ENCODE peak calls at places on chromosomes 12 and 14, in four cellular contexts. C is foreskin fibroblast, U is neural progenitor cell, Q is suprapubic skin. O is an unnamed sample.

GRCh38 chr14:96225745-96226151 is 21.1 kb downstream of the BDKRB2 start:
- DNase-seq in C (no peak), U (peak), Q (peak), O (peak)

GRCh38 chr14:101508196-101508947 is 52.9 kb upstream of the DIO3 start:
- DNase-seq in C (no peak), U (no peak), Q (peak), O (no peak)

GRCh38 chr14:91693342-91693741 is 38.5 kb downstream of the CATSPERB start:
- DNase-seq in C (peak), U (no peak), Q (no peak), O (no peak)

GRCh38 chr12:25438638-25439037 is 114.4 kb downstream of the LMNTD1 start:
- DNase-seq in C (peak), U (no peak), Q (no peak), O (no peak)

GRCh38 chr12:115752913-115753726 is 524.4 kb downstream of the MED13L start:
- DNase-seq in C (peak), U (peak), Q (no peak), O (peak)

GRCh38 chr14:91282954-91283645 is 38.6 kb upstream of the GPR68 start:
- DNase-seq in C (no peak), U (no peak), Q (no peak), O (no peak)

GRCh38 chr12:50050119-50050385 is 7.3 kb upstream of the ASIC1 start:
- DNase-seq in C (no peak), U (no peak), Q (no peak), O (no peak)

GRCh38 chr12:132173135-132174014 is 29.1 kb downstream of the NOC4L start:
- DNase-seq in C (no peak), U (no peak), Q (no peak), O (no peak)

GRCh38 chr14:91387135-91387849 is 30.3 kb downstream of the CCDC88C start:
- DNase-seq in C (no peak), U (no peak), Q (no peak), O (no peak)

GRCh38 chr12:122003646-122004611 is 17.8 kb upstream of the BCL7A start:
- DNase-seq in C (no peak), U (no peak), Q (no peak), O (no peak)

GRCh38 chr12:123164710-123165261 is 13.9 kb upstream of the PITPNM2 start:
- DNase-seq in C (no peak), U (no peak), Q (no peak), O (no peak)

GRCh38 chr12:14384783-14385638 is 19.5 kb downstream of the ATF7IP start:
- DNase-seq in C (peak), U (peak), Q (no peak), O (peak)

GRCh38 chr12:6335451-6336078 is 6.3 kb downstream of the TNFRSF1A start:
- DNase-seq in C (peak), U (peak), Q (peak), O (no peak)

GRCh38 chr14:87725318-87725717 is 267.7 kb downstream of the GALC start:
- DNase-seq in C (no peak), U (no peak), Q (no peak), O (no peak)

GRCh38 chr14:71290960-71291466 is 383.8 kb downstream of the PCNX1 start:
- DNase-seq in C (peak), U (no peak), Q (no peak), O (peak)

GRCh38 chr14:100818221-100818699 is 7.7 kb upstream of the MEG3 start:
- DNase-seq in C (no peak), U (no peak), Q (no peak), O (no peak)

GRCh38 chr14:58817846-58818245 is 180.1 kb downstream of the DACT1 start:
- DNase-seq in C (peak), U (no peak), Q (no peak), O (no peak)

GRCh38 chr12:21983102-21983501 is 41.9 kb upstream of the ABCC9 start:
- DNase-seq in C (no peak), U (no peak), Q (no peak), O (no peak)

GRCh38 chr12:41585784-41586183 is 397.7 kb downstream of the PDZRN4 start:
- DNase-seq in C (no peak), U (no peak), Q (no peak), O (no peak)

GRCh38 chr12:47551426-47551851 is 154.4 kb downstream of the RPAP3 start:
- DNase-seq in C (peak), U (no peak), Q (no peak), O (peak)

GRCh38 chr12:103540319-103540718 is 44.6 kb upstream of the C12orf42 start:
- DNase-seq in C (no peak), U (no peak), Q (no peak), O (no peak)

GRCh38 chr12:122079532-122080081 is 1.1 kb downstream of the MLXIP start:
- DNase-seq in C (no peak), U (no peak), Q (peak), O (no peak)

GRCh38 chr14:91163316-91163715 is 49.4 kb downstream of the DGLUCY start:
- DNase-seq in C (no peak), U (no peak), Q (no peak), O (no peak)

GRCh38 chr12:19035552-19035951 is 94.0 kb upstream of the PLEKHA5 start:
- DNase-seq in C (peak), U (no peak), Q (no peak), O (no peak)

GRCh38 chr14:28101992-28102391 is 664.6 kb upstream of the FOXG1 start:
- DNase-seq in C (no peak), U (no peak), Q (no peak), O (no peak)

GRCh38 chr12:49470986-49471385 is 67.8 kb upstream of the KCNH3 start:
- DNase-seq in C (no peak), U (no peak), Q (no peak), O (no peak)

GRCh38 chr12:50505386-50505827 is 622 bp downstream of the DIP2B start:
- DNase-seq in C (no peak), U (peak), Q (no peak), O (no peak)

GRCh38 chr12:54201001-54201794 is 12.4 kb upstream of the SMUG1 start:
- DNase-seq in C (no peak), U (peak), Q (peak), O (no peak)

GRCh38 chr14:34113051-34113511 is 162.2 kb upstream of the EGLN3 start:
- DNase-seq in C (no peak), U (no peak), Q (no peak), O (peak)

GRCh38 chr12:74412607-74413230 is 124.9 kb upstream of the ATXN7L3B start:
- DNase-seq in C (peak), U (no peak), Q (no peak), O (no peak)

GRCh38 chr12:12327802-12328201 is 22.2 kb downstream of the MANSC1 start:
- DNase-seq in C (no peak), U (peak), Q (no peak), O (no peak)

GRCh38 chr14:22556021-22556989 is 32.7 kb downstream of the DAD1 start:
- DNase-seq in C (peak), U (no peak), Q (peak), O (no peak)

GRCh38 chr12:94430304-94430703 is 29.4 kb downstream of the CEP83 start:
- DNase-seq in C (no peak), U (no peak), Q (no peak), O (no peak)

GRCh38 chr12:91262023-91262676 is 79.5 kb upstream of the DCN start:
- DNase-seq in C (no peak), U (no peak), Q (no peak), O (no peak)

GRCh38 chr14:31965735-31966598 is 111.1 kb upstream of the ARHGAP5 start:
- DNase-seq in C (no peak), U (no peak), Q (no peak), O (no peak)

GRCh38 chr14:40164083-40164482 is 731.9 kb upstream of the FBXO33 start:
- DNase-seq in C (no peak), U (peak), Q (no peak), O (no peak)

GRCh38 chr12:95997911-95998510 is 1.9 kb upstream of the HAL start:
- DNase-seq in C (no peak), U (no peak), Q (no peak), O (no peak)

GRCh38 chr12:52631264-52631663 is 12.9 kb upstream of the KRT73 start:
- DNase-seq in C (no peak), U (no peak), Q (no peak), O (no peak)

GRCh38 chr12:39443704-39444234 is 849 bp upstream of the KIF21A start:
- DNase-seq in C (no peak), U (peak), Q (no peak), O (no peak)

GRCh38 chr12:44117368-44117767 is 281.5 kb downstream of the TMEM117 start:
- DNase-seq in C (peak), U (no peak), Q (no peak), O (no peak)

DNA sequence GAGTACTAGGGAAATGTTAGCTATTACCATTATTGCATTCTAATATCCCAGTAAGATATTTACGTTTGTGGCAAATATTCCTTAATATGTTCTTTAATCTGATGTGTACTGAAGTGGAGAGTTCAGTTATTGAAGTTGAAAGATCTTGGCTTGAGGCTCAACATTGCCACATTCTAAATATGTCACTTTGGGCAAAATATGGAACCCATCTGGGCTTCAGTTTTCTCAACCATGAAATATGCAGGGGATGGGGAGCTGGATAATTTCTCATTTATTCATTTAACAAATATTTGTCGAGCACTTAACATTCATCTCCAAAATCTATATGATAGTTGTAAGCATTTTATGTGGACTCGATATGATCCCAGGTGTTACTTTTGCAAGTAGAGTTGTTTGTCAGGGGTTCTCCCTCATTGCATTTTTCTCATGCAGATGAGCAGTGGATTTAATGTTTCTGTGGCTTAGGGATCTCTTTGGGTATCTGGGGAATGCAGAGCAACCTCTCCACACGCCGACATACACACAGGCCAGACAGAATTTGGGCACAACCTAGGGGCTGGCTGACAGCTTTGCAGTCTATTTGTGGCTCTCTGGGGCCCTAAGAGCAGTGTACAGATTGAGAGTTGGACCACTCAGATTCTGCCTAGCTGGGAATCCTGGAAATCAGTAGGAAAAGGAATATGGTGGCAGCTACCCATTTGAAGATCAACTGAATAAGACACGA is 26.6 kb upstream of the APPL2 start:
- DNase-seq in C (no peak), U (no peak), Q (no peak), O (no peak)
- TF ChIP-seq CTCF in C (peak), U (no peak), Q (no peak), O (peak)

GRCh38 chr12:55979069-55979468 is 5.2 kb downstream of the RAB5B start:
- DNase-seq in C (no peak), U (no peak), Q (no peak), O (no peak)

GRCh38 chr12:55978393-55978792 is 4.5 kb downstream of the RAB5B start:
- DNase-seq in C (no peak), U (no peak), Q (no peak), O (no peak)

GRCh38 chr12:55983229-55983849 is 9.5 kb downstream of the RAB5B start:
- DNase-seq in C (no peak), U (no peak), Q (no peak), O (no peak)

GRCh38 chr12:55982319-55982936 is 8.6 kb downstream of the RAB5B start:
- DNase-seq in C (no peak), U (no peak), Q (no peak), O (no peak)
- H3K4me3 ChIP-seq in C (no peak), U (no peak), Q (no peak), O (no peak)

GRCh38 chr12:38053655-38054464 is 262.7 kb upstream of the ALG10B start:
- DNase-seq in C (no peak), U (no peak), Q (no peak), O (no peak)
- TF ChIP-seq CTCF in C (no peak), U (no peak), Q (no peak), O (no peak)

DNA sequence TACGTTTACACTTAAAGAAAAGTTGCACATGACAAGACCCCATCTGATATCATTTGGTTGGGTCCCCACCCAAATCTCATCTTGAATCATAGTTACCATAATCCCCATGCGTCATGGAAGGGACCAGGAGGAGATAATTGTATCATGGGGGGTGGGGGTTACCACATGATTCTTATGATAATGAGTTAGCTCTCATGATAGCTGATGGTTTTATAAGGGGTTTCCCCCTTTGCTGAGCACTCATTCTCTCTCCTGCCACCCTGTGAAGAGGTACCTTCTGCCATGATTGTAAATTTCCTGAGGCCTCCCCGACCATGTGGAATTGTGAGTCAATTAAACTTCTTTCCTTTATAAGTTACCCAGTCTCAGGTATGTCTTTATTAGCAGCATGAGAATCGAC is 60.3 kb downstream of the PHLDA1 start:
- DNase-seq in C (no peak), U (no peak), Q (no peak), O (no peak)
- H3K4me3 ChIP-seq in C (no peak), U (no peak), Q (no peak), O (no peak)

DNA sequence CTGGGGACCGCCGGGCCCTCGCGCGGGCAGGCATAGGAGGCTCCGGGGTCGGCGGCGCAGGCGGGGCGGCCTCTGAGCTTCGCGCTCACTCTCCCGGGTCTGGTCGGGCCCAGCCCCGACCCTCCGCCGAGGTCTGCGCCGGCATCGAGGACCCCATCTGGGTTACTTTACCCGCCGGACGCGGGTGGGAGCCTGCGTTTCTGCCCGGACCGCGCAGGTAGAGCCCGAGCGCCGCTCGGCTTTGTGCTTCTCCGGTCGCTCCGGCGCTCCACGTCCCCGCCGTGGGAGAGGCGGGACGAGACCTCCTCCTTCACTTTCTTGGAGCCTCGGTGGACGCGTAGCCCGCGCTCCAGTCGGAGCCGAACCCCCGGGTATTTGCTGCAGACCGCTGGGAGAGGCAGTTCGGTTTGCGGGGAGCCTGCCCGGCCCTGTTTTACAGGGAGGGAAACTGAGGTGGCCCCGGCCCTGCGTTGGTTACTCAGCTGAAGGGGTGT is 63.2 kb downstream of the FBXL14 start:
- DNase-seq in C (no peak), U (no peak), Q (no peak), O (no peak)
- TF ChIP-seq CTCF in C (no peak), U (no peak), Q (no peak), O (no peak)

DNA sequence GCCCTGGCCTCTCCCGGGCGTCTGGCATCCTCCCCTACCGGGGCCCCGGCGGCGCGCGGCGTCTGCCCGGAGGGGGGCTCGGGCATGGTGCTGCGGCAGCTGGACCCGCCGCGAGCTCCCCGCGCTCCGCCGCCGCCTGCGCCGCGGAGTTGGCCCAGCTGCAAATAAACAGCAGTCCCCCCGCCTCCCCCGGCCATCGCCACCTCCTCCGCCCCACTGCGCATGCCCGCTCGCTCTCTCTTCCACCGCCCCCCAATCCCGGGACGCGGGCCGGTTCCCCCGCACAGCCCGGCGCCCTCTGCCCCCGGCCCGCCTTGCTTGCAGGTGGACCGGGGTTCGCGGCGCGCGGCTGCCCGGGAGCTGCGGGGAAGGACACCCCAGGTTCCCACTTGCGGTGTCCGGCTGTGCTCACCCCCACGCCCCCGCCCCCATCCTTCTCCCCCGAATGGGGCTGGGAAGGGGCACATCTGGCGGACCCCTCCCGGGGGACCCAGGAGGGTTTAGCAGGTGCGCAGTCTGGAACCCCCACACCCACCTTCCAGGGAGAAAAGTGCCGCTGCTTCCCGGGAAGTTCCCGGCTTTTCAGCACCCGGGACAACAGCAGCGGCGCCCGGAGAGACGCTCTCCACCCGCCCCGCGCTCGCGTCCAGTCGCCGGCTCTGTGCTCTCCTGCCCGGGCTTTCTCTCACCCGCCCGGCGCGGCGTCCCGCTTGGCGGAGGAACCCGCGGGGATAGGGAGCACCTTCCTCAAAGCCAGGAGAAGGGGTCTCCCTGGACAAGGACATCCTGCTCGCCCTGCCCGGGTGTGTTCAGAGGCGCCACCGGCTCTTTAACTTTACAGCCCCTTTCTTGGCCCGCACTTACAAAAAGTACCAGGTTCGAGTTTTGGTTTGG is at the start of gene TMTC1:
- DNase-seq in C (peak), U (peak), Q (peak), O (no peak)
- H3K4me3 ChIP-seq in C (peak), U (peak), Q (peak), O (peak)

DNA sequence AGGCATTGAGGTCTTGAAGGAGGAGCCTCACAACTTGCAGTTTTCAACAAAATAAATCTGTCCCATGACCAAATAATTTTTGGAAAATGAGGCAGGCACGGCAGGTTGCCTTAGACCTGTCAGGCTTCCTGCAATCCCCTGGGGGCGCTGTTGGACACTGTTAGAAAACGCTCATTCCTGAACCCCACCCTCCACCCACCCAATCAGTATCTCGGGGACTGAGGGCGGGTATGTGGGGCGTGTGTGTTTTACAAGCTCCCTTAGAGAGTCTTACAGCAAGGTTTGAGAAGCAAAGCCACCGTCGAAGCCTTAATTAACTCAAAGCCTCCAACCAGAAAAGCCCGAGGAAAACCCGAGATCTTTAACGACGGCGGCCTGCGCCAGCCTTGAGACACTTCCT is 122.8 kb downstream of the GLT1D1 start:
- DNase-seq in C (no peak), U (peak), Q (no peak), O (no peak)
- TF ChIP-seq CTCF in C (no peak), U (peak), Q (no peak), O (no peak)

GRCh38 chr12:8018666-8019581 is 13.6 kb upstream of the FOXJ2 start:
- DNase-seq in C (no peak), U (peak), Q (no peak), O (no peak)
- H3K4me3 ChIP-seq in C (peak), U (peak), Q (peak), O (peak)

GRCh38 chr12:117590386-117590785 is 229.0 kb upstream of the NOS1 start:
- DNase-seq in C (no peak), U (no peak), Q (no peak), O (no peak)

GRCh38 chr12:117587646-117588287 is 226.3 kb upstream of the NOS1 start:
- DNase-seq in C (no peak), U (peak), Q (no peak), O (no peak)

GRCh38 chr12:117595751-117596150 is 234.3 kb upstream of the NOS1 start:
- DNase-seq in C (no peak), U (no peak), Q (no peak), O (no peak)

GRCh38 chr12:117594481-117594880 is 233.1 kb upstream of the NOS1 start:
- DNase-seq in C (no peak), U (no peak), Q (no peak), O (no peak)

DNA sequence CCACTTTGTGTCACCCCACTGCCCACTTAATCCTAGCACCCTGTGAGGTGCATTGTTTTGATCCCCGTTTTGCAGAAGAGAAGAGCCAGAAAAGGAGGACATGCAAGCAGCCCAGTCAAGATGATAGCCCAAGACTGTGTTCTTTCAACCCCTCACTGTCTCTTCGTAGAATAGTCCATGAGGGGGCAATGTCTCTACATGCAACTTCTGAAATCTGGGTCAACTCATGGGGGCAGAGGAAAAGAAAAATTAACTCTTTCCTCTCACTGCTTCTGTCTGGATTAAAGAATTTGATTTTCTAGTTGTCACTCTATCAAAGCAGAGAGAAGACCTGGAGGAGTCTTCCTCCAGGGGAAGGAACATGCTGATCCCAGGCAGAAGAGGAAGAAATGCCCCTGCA is 229.6 kb upstream of the NOS1 start:
- DNase-seq in C (no peak), U (peak), Q (no peak), O (no peak)
- TF ChIP-seq CTCF in C (no peak), U (peak), Q (no peak), O (peak)

O was measured in AG04449.